ENCODE peak calls at places on chromosomes 2 and 18, in ten cellular contexts. Q, Z, U, K, W, D, R, E, L and N are unnamed samples.

GRCh38 chr2:23502096-23502495 is 117.1 kb downstream of the KLHL29 start:
- DNase-seq in Q (no peak), Z (peak), U (no peak), K (no peak), W (no peak), D (no peak), R (peak), E (no peak), L (no peak), N (no peak)

GRCh38 chr2:116585654-116586053 is 1228.8 kb upstream of the DDX18 start:
- DNase-seq in Q (no peak), Z (no peak), U (no peak), K (no peak), W (no peak), D (no peak), R (no peak), E (no peak), L (no peak), N (no peak)

GRCh38 chr18:34965108-34965507 is 76.1 kb upstream of the MAPRE2 start:
- DNase-seq in Q (no peak), Z (no peak), U (no peak), K (no peak), W (no peak), D (no peak), R (no peak), E (no peak), L (no peak), N (no peak)

GRCh38 chr18:63063171-63063570 is 256.4 kb downstream of the BCL2 start:
- DNase-seq in Q (no peak), Z (no peak), U (peak), K (peak), W (no peak), D (no peak), R (no peak), E (peak), L (no peak), N (no peak)

GRCh38 chr2:37637985-37638384 is 33.5 kb downstream of the CDC42EP3 start:
- DNase-seq in Q (no peak), Z (no peak), U (no peak), K (no peak), W (no peak), D (no peak), R (no peak), E (no peak), L (no peak), N (no peak)

GRCh38 chr2:8171608-8172007 is 510.2 kb upstream of the ID2 start:
- DNase-seq in Q (no peak), Z (no peak), U (no peak), K (no peak), W (no peak), D (no peak), R (no peak), E (peak), L (no peak), N (no peak)

GRCh38 chr18:22846088-22846683 is 86.9 kb upstream of the RBBP8 start:
- DNase-seq in Q (peak), Z (no peak), U (peak), K (no peak), W (no peak), D (no peak), R (no peak), E (no peak), L (no peak), N (peak)

GRCh38 chr2:218125626-218126080 is at the start of gene CXCR2:
- DNase-seq in Q (no peak), Z (no peak), U (peak), K (no peak), W (peak), D (no peak), R (no peak), E (no peak), L (no peak), N (no peak)

GRCh38 chr2:159497256-159497655 is 119.1 kb downstream of the BAZ2B start:
- DNase-seq in Q (peak), Z (peak), U (peak), K (peak), W (peak), D (no peak), R (no peak), E (peak), L (no peak), N (peak)

GRCh38 chr2:36705326-36706020 is 9.0 kb downstream of the VIT start:
- DNase-seq in Q (no peak), Z (no peak), U (no peak), K (no peak), W (no peak), D (no peak), R (no peak), E (no peak), L (no peak), N (no peak)

GRCh38 chr18:54734059-54734458 is 94.2 kb upstream of the RAB27B start:
- DNase-seq in Q (no peak), Z (no peak), U (no peak), K (peak), W (no peak), D (no peak), R (no peak), E (peak), L (no peak), N (no peak)

GRCh38 chr2:43086451-43087221 is 139.8 kb downstream of the ZFP36L2 start:
- DNase-seq in Q (peak), Z (no peak), U (peak), K (peak), W (peak), D (no peak), R (no peak), E (peak), L (no peak), N (peak)

GRCh38 chr2:75627902-75628504 is 18.6 kb upstream of the MRPL19 start:
- DNase-seq in Q (peak), Z (peak), U (peak), K (peak), W (peak), D (peak), R (peak), E (peak), L (peak), N (peak)

GRCh38 chr2:135745545-135745944 is 3.9 kb downstream of the UBXN4 start:
- DNase-seq in Q (no peak), Z (no peak), U (no peak), K (no peak), W (no peak), D (no peak), R (no peak), E (peak), L (no peak), N (no peak)

GRCh38 chr2:201890447-201890846 is 84.1 kb downstream of the CDK15 start:
- DNase-seq in Q (no peak), Z (no peak), U (no peak), K (peak), W (no peak), D (no peak), R (no peak), E (no peak), L (no peak), N (peak)

GRCh38 chr18:73891572-73892421 is 255.8 kb downstream of the FBXO15 start:
- DNase-seq in Q (no peak), Z (peak), U (peak), K (no peak), W (no peak), D (no peak), R (no peak), E (no peak), L (no peak), N (no peak)

GRCh38 chr2:205692095-205692494 is 9.8 kb downstream of the NRP2 start:
- DNase-seq in Q (no peak), Z (no peak), U (no peak), K (no peak), W (no peak), D (no peak), R (no peak), E (peak), L (no peak), N (no peak)

GRCh38 chr2:239264838-239265651 is 135.8 kb downstream of the HDAC4 start:
- DNase-seq in Q (peak), Z (no peak), U (no peak), K (peak), W (peak), D (no peak), R (no peak), E (peak), L (peak), N (peak)

GRCh38 chr2:42098571-42099430 is 51.0 kb downstream of the PKDCC start:
- DNase-seq in Q (peak), Z (no peak), U (no peak), K (no peak), W (no peak), D (no peak), R (no peak), E (no peak), L (no peak), N (no peak)

GRCh38 chr2:12507295-12507694 is 209.4 kb upstream of the TRIB2 start:
- DNase-seq in Q (no peak), Z (no peak), U (no peak), K (peak), W (no peak), D (peak), R (no peak), E (peak), L (peak), N (no peak)

GRCh38 chr2:61014805-61015204 is 2.7 kb upstream of the PEX13 start:
- DNase-seq in Q (no peak), Z (no peak), U (no peak), K (no peak), W (no peak), D (no peak), R (no peak), E (no peak), L (no peak), N (no peak)